ENCODE peak calls at places on chromosomes 3 and 15, in seven cellular contexts. P is activated naive CD8-positive, alpha-beta T cell treated with anti-CD3 and anti-CD28 coated beads, Interleukin-2, amount 50 U/mL, for 24 hours; Y is HAP-1; C is substantia nigra; I is stomach; W is breast epithelium; R is NCI-H2081. Q is an unnamed sample.
A peak's percentile ranks its signal among the peaks of the same experiment; 100 is the strongest.

GRCh38 chr3:126081618-126082333 is 2.1 kb downstream of the SLC41A3 start:
- DNase-seq in P (no peak), Y (peak; percentile 29), C (no peak), I (peak; percentile 38), W (peak; percentile 34), R (peak; percentile 10), Q (no peak)

GRCh38 chr15:62138124-62138523 is 27.0 kb downstream of the C2CD4B start:
- DNase-seq in P (no peak), Y (no peak), C (no peak), I (no peak), W (no peak), R (no peak), Q (no peak)

GRCh38 chr15:86691091-86691490 is 611.4 kb downstream of the AGBL1 start:
- DNase-seq in P (no peak), Y (no peak), C (no peak), I (no peak), W (no peak), R (no peak), Q (peak; percentile 1)

GRCh38 chr3:13123266-13123665 is 50.0 kb upstream of the IQSEC1 start:
- DNase-seq in P (no peak), Y (no peak), C (no peak), I (no peak), W (no peak), R (no peak), Q (no peak)

GRCh38 chr3:64988188-64988587 is 300.4 kb upstream of the ADAMTS9 start:
- DNase-seq in P (no peak), Y (no peak), C (no peak), I (no peak), W (no peak), R (no peak), Q (peak; percentile 5)

GRCh38 chr3:11549580-11550140 is 94.1 kb downstream of the VGLL4 start:
- DNase-seq in P (no peak), Y (no peak), C (no peak), I (no peak), W (no peak), R (no peak), Q (no peak)

GRCh38 chr3:47541583-47542108 is 28.1 kb upstream of the ELP6 start:
- DNase-seq in P (no peak), Y (no peak), C (no peak), I (no peak), W (no peak), R (no peak), Q (no peak)

GRCh38 chr3:195129644-195130492 is 141.1 kb downstream of the XXYLT1 start:
- DNase-seq in P (peak; percentile 39), Y (no peak), C (no peak), I (no peak), W (no peak), R (no peak), Q (no peak)

GRCh38 chr15:67406257-67406861 is 114.6 kb upstream of the C15orf61 start:
- DNase-seq in P (no peak), Y (no peak), C (no peak), I (no peak), W (no peak), R (no peak), Q (no peak)

GRCh38 chr3:150303776-150304175 is 104.3 kb upstream of the TSC22D2 start:
- DNase-seq in P (no peak), Y (peak; percentile 41), C (no peak), I (no peak), W (no peak), R (no peak), Q (no peak)

GRCh38 chr3:42117175-42118008 is 26.2 kb downstream of the TRAK1 start:
- DNase-seq in P (no peak), Y (peak; percentile 37), C (no peak), I (peak; percentile 68), W (peak; percentile 55), R (no peak), Q (no peak)

GRCh38 chr3:155325263-155325835 is 31.9 kb upstream of the STRIT1 start:
- DNase-seq in P (no peak), Y (peak; percentile 58), C (no peak), I (no peak), W (no peak), R (peak; percentile 1), Q (no peak)

GRCh38 chr3:16478516-16478915 is 35.0 kb downstream of the RFTN1 start:
- DNase-seq in P (no peak), Y (no peak), C (no peak), I (no peak), W (no peak), R (no peak), Q (no peak)

GRCh38 chr3:128145279-128145678 is 8.0 kb upstream of the EEFSEC start:
- DNase-seq in P (no peak), Y (no peak), C (no peak), I (no peak), W (no peak), R (no peak), Q (no peak)

GRCh38 chr3:140911822-140912221 is 29.8 kb upstream of the SLC25A36 start:
- DNase-seq in P (no peak), Y (no peak), C (no peak), I (no peak), W (no peak), R (peak; percentile 61), Q (peak; percentile 76)

GRCh38 chr3:100782906-100783305 is 73.6 kb downstream of the TFG start:
- DNase-seq in P (no peak), Y (peak; percentile 10), C (no peak), I (no peak), W (no peak), R (no peak), Q (no peak)

GRCh38 chr15:60591491-60592385 is 112.8 kb upstream of the ICE2 start:
- DNase-seq in P (peak; percentile 68), Y (peak; percentile 64), C (peak; percentile 62), I (peak; percentile 34), W (no peak), R (no peak), Q (no peak)